ENCODE peak calls at places on chromosomes 2 and 18, in six cellular contexts. P is HepG2, R is GM12878, A is K562, H is HCT116, Q is upper lobe of left lung. B is an unnamed sample.

GRCh38 chr2:45460825-45461224 is 150.2 kb downstream of the SRBD1 start:
- ATAC-seq in Q (no peak), A (no peak), P (no peak), R (no peak), H (no peak), B (no peak)

GRCh38 chr2:240461471-240462072 is 26.1 kb downstream of the GPC1 start:
- ATAC-seq in H (no peak), R (no peak), A (no peak), P (no peak), Q (no peak), B (no peak)

GRCh38 chr2:127174176-127174575 is 45.9 kb downstream of the CYP27C1 start:
- ATAC-seq in Q (peak), R (peak), P (peak), H (peak), A (peak), B (no peak)

GRCh38 chr2:73842739-73843019 is 13.9 kb downstream of the STAMBP start:
- ATAC-seq in R (no peak), A (no peak), H (no peak), Q (no peak), P (peak), B (no peak)

GRCh38 chr2:227106845-227107759 is 56.9 kb downstream of the COL4A4 start:
- ATAC-seq in P (peak), H (peak), R (peak), A (peak), Q (peak), B (no peak)

GRCh38 chr2:197137234-197137633 is 173.3 kb downstream of the ANKRD44 start:
- ATAC-seq in A (no peak), R (no peak), H (no peak), P (no peak), Q (no peak), B (no peak)

GRCh38 chr2:162172802-162173201 is 20.8 kb upstream of the GCG start:
- ATAC-seq in Q (no peak), P (no peak), R (no peak), H (no peak), A (no peak), B (no peak)

GRCh38 chr2:232523682-232524597 is 2.0 kb upstream of the CHRND start:
- ATAC-seq in H (peak), Q (peak), R (peak), A (peak), P (peak), B (no peak)

GRCh38 chr2:224860786-224861185 is 144.6 kb upstream of the CCDC195 start:
- ATAC-seq in P (no peak), Q (no peak), A (no peak), R (no peak), H (no peak), B (no peak)

GRCh38 chr2:71831208-71831577 is 316.5 kb downstream of the CYP26B1 start:
- ATAC-seq in H (peak), Q (peak), R (no peak), P (peak), A (no peak), B (peak)

GRCh38 chr2:102197389-102198137 is 10.7 kb downstream of the IL1RL2 start:
- ATAC-seq in R (no peak), A (no peak), P (no peak), Q (no peak), H (no peak), B (no peak)

GRCh38 chr2:3868012-3868411 is 164.6 kb downstream of the DCDC2C start:
- ATAC-seq in R (no peak), H (no peak), P (no peak), Q (no peak), A (no peak), B (no peak)

GRCh38 chr2:38438536-38439225 is 61.6 kb upstream of the ATL2 start:
- ATAC-seq in Q (no peak), H (no peak), R (peak), P (no peak), A (no peak), B (no peak)

GRCh38 chr18:62506495-62507143 is 16.2 kb upstream of the ZCCHC2 start:
- ATAC-seq in R (peak), Q (peak), H (no peak), P (no peak), A (no peak), B (no peak)

GRCh38 chr2:236720974-236721600 is 151.5 kb downstream of the ACKR3 start:
- ATAC-seq in A (no peak), H (no peak), Q (no peak), R (no peak), P (no peak), B (no peak)

GRCh38 chr2:222709191-222709891 is 37.9 kb downstream of the MOGAT1 start:
- ATAC-seq in Q (peak), P (peak), R (peak), A (peak), H (peak), B (peak)

GRCh38 chr18:22348521-22349316 is 69.0 kb downstream of the CTAGE1 start:
- ATAC-seq in P (peak), R (no peak), Q (peak), A (no peak), H (peak), B (peak)

GRCh38 chr2:7061436-7061779 is 144.2 kb downstream of the RNF144A start:
- ATAC-seq in P (no peak), R (no peak), A (no peak), H (no peak), Q (no peak), B (no peak)

GRCh38 chr2:29528891-29529520 is 392.4 kb downstream of the ALK start:
- ATAC-seq in H (no peak), Q (peak), P (no peak), A (no peak), R (no peak), B (no peak)

GRCh38 chr2:186910996-186911395 is 62.0 kb upstream of the ZSWIM2 start:
- ATAC-seq in Q (no peak), A (peak), P (no peak), H (no peak), R (no peak), B (no peak)

GRCh38 chr2:29420484-29420883 is 305.3 kb downstream of the CLIP4 start:
- ATAC-seq in Q (no peak), H (no peak), A (no peak), R (no peak), P (no peak), B (no peak)

GRCh38 chr2:178315488-178315948 is 121.2 kb downstream of the OSBPL6 start:
- ATAC-seq in P (no peak), H (no peak), Q (no peak), R (no peak), A (peak), B (no peak)

GRCh38 chr2:209162129-209162528 is 261.7 kb upstream of the MAP2 start:
- ATAC-seq in P (no peak), Q (no peak), H (no peak), R (no peak), A (no peak), B (no peak)

GRCh38 chr2:174595904-174596397 is 1.7 kb downstream of the WIPF1 start:
- ATAC-seq in A (no peak), Q (no peak), H (no peak), R (peak), P (no peak), B (no peak)

GRCh38 chr2:67295851-67296250 is 101.3 kb upstream of the ETAA1 start:
- ATAC-seq in H (no peak), Q (no peak), P (no peak), R (no peak), A (no peak), B (no peak)

GRCh38 chr18:30163573-30163972 is 879.0 kb downstream of the DSC3 start:
- ATAC-seq in P (no peak), H (no peak), A (no peak), Q (no peak), R (no peak), B (no peak)

GRCh38 chr18:59923539-59924196 is 23.9 kb downstream of the PMAIP1 start:
- ATAC-seq in H (peak), A (no peak), R (peak), P (no peak), Q (no peak), B (no peak)

GRCh38 chr18:58285731-58286130 is 241.7 kb downstream of the NEDD4L start:
- ATAC-seq in P (peak), R (no peak), A (no peak), H (no peak), Q (peak), B (no peak)

GRCh38 chr2:227853765-227854271 is 17.6 kb upstream of the DAW1 start:
- ATAC-seq in R (no peak), H (no peak), Q (peak), P (peak), A (no peak), B (no peak)

GRCh38 chr2:159562248-159562647 is 54.1 kb downstream of the BAZ2B start:
- ATAC-seq in H (no peak), R (no peak), Q (peak), P (no peak), A (no peak), B (no peak)

GRCh38 chr18:43515481-43515880 is 238.2 kb upstream of the SYT4 start:
- ATAC-seq in P (no peak), Q (no peak), R (no peak), H (no peak), A (no peak), B (no peak)

GRCh38 chr18:79804130-79804772 is 6.5 kb downstream of the KCNG2 start:
- ATAC-seq in A (no peak), Q (no peak), P (peak), H (no peak), R (no peak), B (no peak)

GRCh38 chr18:5518899-5519371 is 24.9 kb downstream of the EPB41L3 start:
- ATAC-seq in Q (peak), H (no peak), R (no peak), P (no peak), A (no peak), B (peak)

GRCh38 chr2:2056531-2056930 is 274.5 kb downstream of the MYT1L start:
- ATAC-seq in A (no peak), H (no peak), P (no peak), Q (no peak), R (no peak), B (no peak)

GRCh38 chr2:28880193-28880592 is 10.1 kb upstream of the TRMT61B start:
- ATAC-seq in A (no peak), P (no peak), H (no peak), R (no peak), Q (no peak), B (no peak)

GRCh38 chr2:10620481-10620880 is 69.3 kb downstream of the NOL10 start:
- ATAC-seq in A (no peak), Q (no peak), H (no peak), P (no peak), R (no peak), B (no peak)

GRCh38 chr2:85012431-85012830 is 41.5 kb downstream of the KCMF1 start:
- ATAC-seq in R (no peak), Q (no peak), H (no peak), A (peak), P (no peak), B (no peak)

GRCh38 chr2:85011098-85011497 is 40.1 kb downstream of the KCMF1 start:
- ATAC-seq in R (peak), A (no peak), Q (no peak), P (no peak), H (no peak), B (no peak)

GRCh38 chr2:85011747-85012146 is 40.8 kb downstream of the KCMF1 start:
- ATAC-seq in P (peak), R (peak), A (peak), Q (no peak), H (peak), B (no peak)

GRCh38 chr2:85008252-85008651 is 37.3 kb downstream of the KCMF1 start:
- ATAC-seq in R (no peak), H (no peak), A (no peak), P (no peak), Q (no peak), B (no peak)

DNA sequence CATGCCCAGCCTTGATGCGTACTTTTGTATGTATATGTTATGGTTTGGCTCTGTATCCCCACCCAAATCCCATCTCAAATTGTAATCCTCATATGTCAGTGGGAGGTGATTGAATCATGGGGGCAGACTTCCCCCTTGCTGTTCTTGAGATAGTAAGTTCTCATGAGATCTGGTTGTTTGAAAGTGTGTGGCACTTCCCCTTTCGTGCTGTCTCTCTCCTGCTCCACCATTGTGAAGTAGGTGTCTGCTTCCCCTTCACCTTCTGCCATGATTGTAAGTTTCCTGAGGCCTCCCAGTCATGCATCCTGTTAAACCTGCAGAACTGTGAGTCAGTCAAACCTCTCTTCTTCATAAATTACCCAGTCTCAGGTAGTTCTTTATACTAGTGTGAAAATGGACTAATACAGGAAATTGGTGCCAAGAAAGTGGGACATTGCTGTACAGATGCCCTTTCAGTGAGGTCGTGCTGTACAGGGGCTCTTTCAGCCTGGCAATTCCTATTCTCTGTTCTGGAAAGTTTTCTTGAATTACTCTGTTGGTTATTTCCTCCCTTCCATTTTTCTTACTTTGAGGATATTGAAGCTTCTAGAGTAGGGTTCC is 38.2 kb downstream of the KCMF1 start:
- ATAC-seq in Q (peak), H (no peak), A (peak), R (peak), P (no peak), B (no peak)
- TF ChIP-seq POLR2AphosphoS5 in Q (no peak), H (no peak), A (no peak), R (no peak), P (no peak), B (no peak)

DNA sequence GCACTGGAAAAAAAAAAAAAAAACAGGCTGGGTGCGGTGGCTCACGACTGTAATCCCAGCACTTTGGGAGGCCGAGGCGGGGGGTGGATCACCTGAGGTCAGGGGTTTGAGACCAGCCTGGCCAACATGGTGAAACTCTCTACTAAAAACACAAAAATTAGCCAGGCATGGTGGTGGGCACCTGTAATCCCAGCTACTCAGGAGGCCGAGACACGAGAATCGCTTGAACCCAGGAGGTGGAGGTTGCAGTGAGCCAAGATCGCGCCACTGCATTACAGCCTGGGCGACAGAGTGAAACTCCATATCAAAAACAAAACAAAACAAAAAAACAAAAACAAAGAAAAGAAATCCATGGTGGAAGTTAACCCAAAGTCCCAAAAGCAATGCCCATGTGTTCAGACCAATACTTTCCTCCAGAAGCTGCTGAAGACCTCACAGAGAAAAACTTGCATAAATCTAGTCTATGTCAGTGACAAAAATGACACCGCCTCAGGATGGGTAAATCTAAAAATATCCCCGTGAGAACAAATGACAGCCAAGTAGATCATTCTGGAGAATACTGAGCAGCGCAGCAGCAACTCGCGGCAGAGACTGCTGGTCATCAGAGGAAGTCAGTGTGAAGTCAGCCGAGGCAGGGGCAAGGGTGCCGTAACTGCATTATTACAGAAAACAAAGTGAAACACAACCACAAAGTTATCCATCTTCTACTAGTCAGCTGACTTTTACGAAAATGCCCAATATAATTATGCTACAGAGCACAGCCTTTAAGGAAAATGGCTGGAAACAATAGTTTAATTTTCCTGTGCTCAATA is 41.0 kb downstream of the LPIN2 start:
- ATAC-seq in A (peak), R (peak), Q (peak), P (no peak), H (no peak), B (no peak)
- TF ChIP-seq POLR2A in A (no peak), R (peak), Q (no peak), P (no peak), H (no peak), B (no peak)

GRCh38 chr2:230161180-230161579 is 58.6 kb downstream of the SP110 start:
- ATAC-seq in R (peak), H (no peak), Q (no peak), P (peak), A (no peak), B (no peak)

GRCh38 chr2:230162981-230163380 is 56.8 kb downstream of the SP110 start:
- ATAC-seq in H (no peak), P (no peak), R (no peak), A (peak), Q (no peak), B (no peak)

GRCh38 chr2:230157300-230157699 is 62.5 kb downstream of the SP110 start:
- ATAC-seq in P (peak), Q (no peak), R (no peak), H (no peak), A (no peak), B (no peak)

GRCh38 chr2:230158468-230158867 is 61.3 kb downstream of the SP110 start:
- ATAC-seq in P (no peak), Q (no peak), A (peak), R (no peak), H (no peak), B (no peak)

DNA sequence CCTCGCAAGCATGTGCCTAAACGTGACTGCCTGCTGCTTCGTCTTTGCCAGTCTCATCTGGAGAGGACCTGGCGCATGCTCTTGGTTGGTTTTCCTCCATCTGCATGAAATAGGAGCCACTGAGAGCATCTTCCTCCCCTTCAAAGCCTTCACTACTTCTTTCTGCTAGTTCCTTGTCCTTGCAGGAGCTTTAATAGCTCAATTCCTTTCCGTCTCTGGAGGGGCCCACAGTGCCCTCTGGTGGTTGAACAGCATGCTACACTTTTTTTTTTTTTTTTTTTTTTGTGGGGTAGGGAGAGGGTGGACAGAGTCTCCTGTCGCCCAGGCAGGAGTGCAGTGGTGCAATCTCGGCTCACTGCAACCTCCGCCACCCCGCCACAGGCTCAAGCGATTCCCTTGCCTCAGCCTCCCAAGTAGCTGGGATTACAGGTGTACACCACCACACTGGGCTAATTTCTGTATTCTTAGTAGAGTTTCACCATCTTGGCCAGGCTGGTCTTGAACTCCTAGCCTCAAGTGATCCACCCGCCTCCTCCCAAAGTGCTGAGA is 59.6 kb downstream of the SP110 start:
- ATAC-seq in H (peak), Q (peak), R (peak), P (peak), A (peak), B (no peak)
- TF ChIP-seq CTCF in H (peak), Q (peak), R (peak), P (peak), A (peak), B (peak)

GRCh38 chr2:68775272-68775847 is 40.7 kb downstream of the ARHGAP25 start:
- ATAC-seq in H (no peak), R (no peak), Q (no peak), P (no peak), A (no peak), B (no peak)

GRCh38 chr2:68772109-68772508 is 37.5 kb downstream of the ARHGAP25 start:
- ATAC-seq in R (no peak), Q (no peak), P (no peak), A (no peak), H (no peak), B (no peak)

GRCh38 chr2:68776124-68776523 is 41.5 kb downstream of the ARHGAP25 start:
- ATAC-seq in Q (no peak), P (peak), R (no peak), H (no peak), A (peak), B (no peak)

GRCh38 chr2:68771211-68771721 is 36.7 kb downstream of the ARHGAP25 start:
- ATAC-seq in A (no peak), H (no peak), P (no peak), Q (no peak), R (no peak), B (no peak)

GRCh38 chr2:68774569-68775271 is 40.1 kb downstream of the ARHGAP25 start:
- ATAC-seq in R (peak), H (no peak), P (peak), Q (peak), A (peak), B (peak)
- TF ChIP-seq POLR2AphosphoS5 in R (no peak), H (no peak), P (no peak), Q (peak), A (peak), B (no peak)

DNA sequence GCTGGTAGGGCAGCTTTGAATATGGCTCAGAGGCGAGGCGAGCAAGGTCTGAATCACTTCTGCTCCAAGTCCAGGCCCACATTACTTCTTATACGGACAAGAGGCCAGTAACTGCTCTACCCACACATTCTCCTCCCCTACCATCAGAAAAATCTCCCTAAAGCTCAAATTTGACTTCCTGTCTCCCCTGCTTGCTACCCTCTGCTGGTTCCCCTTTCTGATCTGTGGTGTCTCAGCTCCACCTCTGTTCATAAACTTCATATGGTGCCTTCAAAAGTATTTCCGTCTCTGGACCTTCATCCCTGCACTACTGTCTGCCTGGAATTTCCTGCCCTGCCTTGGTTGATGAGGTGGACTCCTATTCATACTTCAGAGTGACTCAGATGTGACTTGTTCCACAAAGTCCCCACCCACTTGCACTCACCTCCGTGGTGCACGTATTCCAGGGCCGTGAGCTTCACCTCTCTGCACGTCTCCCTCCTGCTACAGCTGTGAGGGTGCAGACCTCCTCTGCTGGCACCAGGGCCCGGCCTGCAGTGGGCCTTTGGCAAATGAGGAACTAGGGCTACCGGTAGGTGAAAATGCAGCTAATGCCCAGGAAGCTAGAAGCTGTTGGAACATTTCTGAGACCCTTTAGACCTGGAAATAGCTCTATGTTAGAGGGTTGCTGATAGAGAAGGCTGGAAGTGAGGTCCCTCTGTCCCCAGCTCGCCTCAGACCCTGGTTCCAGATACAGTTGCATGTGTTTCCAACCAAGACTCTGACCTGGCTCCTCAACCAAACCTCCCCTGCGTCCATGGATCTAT is 24.6 kb upstream of the KCMF1 start:
- ATAC-seq in H (peak), P (peak), R (peak), A (peak), Q (peak), B (no peak)
- TF ChIP-seq POLR2A in H (peak), P (no peak), R (peak), A (no peak), Q (no peak), B (no peak)

GRCh38 chr2:63049291-63050185 is 1.1 kb upstream of the OTX1 start:
- ATAC-seq in R (no peak), A (no peak), H (no peak), P (peak), Q (no peak), B (no peak)
- TF ChIP-seq CTCF in R (no peak), A (no peak), H (no peak), P (no peak), Q (no peak), B (no peak)